ENCODE peak calls at places on chromosome 17, in eight cellular contexts. One of them, this sample, is unnamed.

GRCh38 chr17:27396941-27397340 is 59.3 kb upstream of the KSR1 start:
- DNase-seq in stimulated activated CD8-positive, alpha-beta memory T cell treated with anti-CD3 and anti-CD28 coated beads, Interleukin-7, amount 100 ng/mL, for 48 hours: no peak
- DNase-seq in activated CD4-positive, alpha-beta T cell treated with anti-CD3 and anti-CD28 coated beads, Interleukin-2, amount 50 U/mL, for 48 hours: no peak
- DNase-seq in CD4-positive, alpha-beta memory T cell: no peak
- DNase-seq in OCI-LY7: no peak
- DNase-seq in naive B cell: no peak
- DNase-seq in colonic mucosa: no peak
- DNase-seq in posterior cingulate gyrus: no peak
- DNase-seq in this sample: no peak

GRCh38 chr17:81833160-81833920 is at the start of gene MCRIP1:
- DNase-seq in stimulated activated CD8-positive, alpha-beta memory T cell treated with anti-CD3 and anti-CD28 coated beads, Interleukin-7, amount 100 ng/mL, for 48 hours: peak; percentile 93
- DNase-seq in activated CD4-positive, alpha-beta T cell treated with anti-CD3 and anti-CD28 coated beads, Interleukin-2, amount 50 U/mL, for 48 hours: peak; percentile 96
- DNase-seq in CD4-positive, alpha-beta memory T cell: peak; percentile 93
- DNase-seq in OCI-LY7: peak; percentile 98
- DNase-seq in naive B cell: peak; percentile 95
- DNase-seq in colonic mucosa: peak; percentile 94
- DNase-seq in posterior cingulate gyrus: peak; percentile 99
- DNase-seq in this sample: peak; percentile 94

GRCh38 chr17:28384281-28385036 is 13.0 kb downstream of the SARM1 start:
- DNase-seq in stimulated activated CD8-positive, alpha-beta memory T cell treated with anti-CD3 and anti-CD28 coated beads, Interleukin-7, amount 100 ng/mL, for 48 hours: peak; percentile 47
- DNase-seq in activated CD4-positive, alpha-beta T cell treated with anti-CD3 and anti-CD28 coated beads, Interleukin-2, amount 50 U/mL, for 48 hours: peak; percentile 77
- DNase-seq in CD4-positive, alpha-beta memory T cell: peak; percentile 55
- DNase-seq in OCI-LY7: no peak
- DNase-seq in naive B cell: no peak
- DNase-seq in colonic mucosa: peak; percentile 84
- DNase-seq in posterior cingulate gyrus: peak; percentile 71
- DNase-seq in this sample: no peak

GRCh38 chr17:71472809-71473789 is 647.7 kb upstream of the SOX9 start:
- DNase-seq in stimulated activated CD8-positive, alpha-beta memory T cell treated with anti-CD3 and anti-CD28 coated beads, Interleukin-7, amount 100 ng/mL, for 48 hours: no peak
- DNase-seq in activated CD4-positive, alpha-beta T cell treated with anti-CD3 and anti-CD28 coated beads, Interleukin-2, amount 50 U/mL, for 48 hours: no peak
- DNase-seq in CD4-positive, alpha-beta memory T cell: no peak
- DNase-seq in OCI-LY7: peak; percentile 74
- DNase-seq in naive B cell: no peak
- DNase-seq in colonic mucosa: peak; percentile 30
- DNase-seq in posterior cingulate gyrus: no peak
- DNase-seq in this sample: no peak

GRCh38 chr17:74922172-74922571 is 883 bp downstream of the USH1G start:
- DNase-seq in stimulated activated CD8-positive, alpha-beta memory T cell treated with anti-CD3 and anti-CD28 coated beads, Interleukin-7, amount 100 ng/mL, for 48 hours: no peak
- DNase-seq in activated CD4-positive, alpha-beta T cell treated with anti-CD3 and anti-CD28 coated beads, Interleukin-2, amount 50 U/mL, for 48 hours: no peak
- DNase-seq in CD4-positive, alpha-beta memory T cell: no peak
- DNase-seq in OCI-LY7: no peak
- DNase-seq in naive B cell: no peak
- DNase-seq in colonic mucosa: no peak
- DNase-seq in posterior cingulate gyrus: peak; percentile 40
- DNase-seq in this sample: no peak

GRCh38 chr17:79630120-79630519 is 19.3 kb upstream of the RBFOX3 start:
- DNase-seq in stimulated activated CD8-positive, alpha-beta memory T cell treated with anti-CD3 and anti-CD28 coated beads, Interleukin-7, amount 100 ng/mL, for 48 hours: no peak
- DNase-seq in activated CD4-positive, alpha-beta T cell treated with anti-CD3 and anti-CD28 coated beads, Interleukin-2, amount 50 U/mL, for 48 hours: no peak
- DNase-seq in CD4-positive, alpha-beta memory T cell: no peak
- DNase-seq in OCI-LY7: no peak
- DNase-seq in naive B cell: no peak
- DNase-seq in colonic mucosa: no peak
- DNase-seq in posterior cingulate gyrus: peak; percentile 59
- DNase-seq in this sample: peak; percentile 4

GRCh38 chr17:21194688-21195087 is 19.3 kb downstream of the TMEM11 start:
- DNase-seq in stimulated activated CD8-positive, alpha-beta memory T cell treated with anti-CD3 and anti-CD28 coated beads, Interleukin-7, amount 100 ng/mL, for 48 hours: no peak
- DNase-seq in activated CD4-positive, alpha-beta T cell treated with anti-CD3 and anti-CD28 coated beads, Interleukin-2, amount 50 U/mL, for 48 hours: no peak
- DNase-seq in CD4-positive, alpha-beta memory T cell: no peak
- DNase-seq in OCI-LY7: no peak
- DNase-seq in naive B cell: no peak
- DNase-seq in colonic mucosa: no peak
- DNase-seq in posterior cingulate gyrus: no peak
- DNase-seq in this sample: no peak

GRCh38 chr17:51354908-51355307 is 94.6 kb downstream of the UTP18 start:
- DNase-seq in stimulated activated CD8-positive, alpha-beta memory T cell treated with anti-CD3 and anti-CD28 coated beads, Interleukin-7, amount 100 ng/mL, for 48 hours: no peak
- DNase-seq in activated CD4-positive, alpha-beta T cell treated with anti-CD3 and anti-CD28 coated beads, Interleukin-2, amount 50 U/mL, for 48 hours: no peak
- DNase-seq in CD4-positive, alpha-beta memory T cell: no peak
- DNase-seq in OCI-LY7: no peak
- DNase-seq in naive B cell: no peak
- DNase-seq in colonic mucosa: no peak
- DNase-seq in posterior cingulate gyrus: no peak
- DNase-seq in this sample: no peak

GRCh38 chr17:44144966-44145739 is 3.4 kb downstream of the HROB start:
- DNase-seq in stimulated activated CD8-positive, alpha-beta memory T cell treated with anti-CD3 and anti-CD28 coated beads, Interleukin-7, amount 100 ng/mL, for 48 hours: no peak
- DNase-seq in activated CD4-positive, alpha-beta T cell treated with anti-CD3 and anti-CD28 coated beads, Interleukin-2, amount 50 U/mL, for 48 hours: no peak
- DNase-seq in CD4-positive, alpha-beta memory T cell: no peak
- DNase-seq in OCI-LY7: no peak
- DNase-seq in naive B cell: no peak
- DNase-seq in colonic mucosa: no peak
- DNase-seq in posterior cingulate gyrus: no peak
- DNase-seq in this sample: no peak

GRCh38 chr17:27153005-27153404 is 140.9 kb upstream of the WSB1 start:
- DNase-seq in stimulated activated CD8-positive, alpha-beta memory T cell treated with anti-CD3 and anti-CD28 coated beads, Interleukin-7, amount 100 ng/mL, for 48 hours: no peak
- DNase-seq in activated CD4-positive, alpha-beta T cell treated with anti-CD3 and anti-CD28 coated beads, Interleukin-2, amount 50 U/mL, for 48 hours: no peak
- DNase-seq in CD4-positive, alpha-beta memory T cell: no peak
- DNase-seq in OCI-LY7: no peak
- DNase-seq in naive B cell: no peak
- DNase-seq in colonic mucosa: no peak
- DNase-seq in posterior cingulate gyrus: peak; percentile 93
- DNase-seq in this sample: no peak

GRCh38 chr17:12996357-12996756 is 21.5 kb downstream of the ELAC2 start:
- DNase-seq in stimulated activated CD8-positive, alpha-beta memory T cell treated with anti-CD3 and anti-CD28 coated beads, Interleukin-7, amount 100 ng/mL, for 48 hours: no peak
- DNase-seq in activated CD4-positive, alpha-beta T cell treated with anti-CD3 and anti-CD28 coated beads, Interleukin-2, amount 50 U/mL, for 48 hours: no peak
- DNase-seq in CD4-positive, alpha-beta memory T cell: no peak
- DNase-seq in OCI-LY7: no peak
- DNase-seq in naive B cell: no peak
- DNase-seq in colonic mucosa: no peak
- DNase-seq in posterior cingulate gyrus: no peak
- DNase-seq in this sample: no peak

GRCh38 chr17:75864448-75864871 is 9.3 kb upstream of the WBP2 start:
- DNase-seq in stimulated activated CD8-positive, alpha-beta memory T cell treated with anti-CD3 and anti-CD28 coated beads, Interleukin-7, amount 100 ng/mL, for 48 hours: no peak
- DNase-seq in activated CD4-positive, alpha-beta T cell treated with anti-CD3 and anti-CD28 coated beads, Interleukin-2, amount 50 U/mL, for 48 hours: peak; percentile 52
- DNase-seq in CD4-positive, alpha-beta memory T cell: peak; percentile 45
- DNase-seq in OCI-LY7: peak; percentile 89
- DNase-seq in naive B cell: peak; percentile 70
- DNase-seq in colonic mucosa: peak; percentile 58
- DNase-seq in posterior cingulate gyrus: no peak
- DNase-seq in this sample: no peak

GRCh38 chr17:43308999-43309398 is 75.2 kb upstream of the RNU2-1 start:
- DNase-seq in stimulated activated CD8-positive, alpha-beta memory T cell treated with anti-CD3 and anti-CD28 coated beads, Interleukin-7, amount 100 ng/mL, for 48 hours: no peak
- DNase-seq in activated CD4-positive, alpha-beta T cell treated with anti-CD3 and anti-CD28 coated beads, Interleukin-2, amount 50 U/mL, for 48 hours: no peak
- DNase-seq in CD4-positive, alpha-beta memory T cell: no peak
- DNase-seq in OCI-LY7: no peak
- DNase-seq in naive B cell: no peak
- DNase-seq in colonic mucosa: peak; percentile 12
- DNase-seq in posterior cingulate gyrus: peak; percentile 89
- DNase-seq in this sample: no peak

GRCh38 chr17:44213403-44214229 is 5.9 kb downstream of the UBTF start:
- DNase-seq in stimulated activated CD8-positive, alpha-beta memory T cell treated with anti-CD3 and anti-CD28 coated beads, Interleukin-7, amount 100 ng/mL, for 48 hours: no peak
- DNase-seq in activated CD4-positive, alpha-beta T cell treated with anti-CD3 and anti-CD28 coated beads, Interleukin-2, amount 50 U/mL, for 48 hours: no peak
- DNase-seq in CD4-positive, alpha-beta memory T cell: no peak
- DNase-seq in OCI-LY7: no peak
- DNase-seq in naive B cell: no peak
- DNase-seq in colonic mucosa: no peak
- DNase-seq in posterior cingulate gyrus: no peak
- DNase-seq in this sample: no peak

GRCh38 chr17:7004398-7005253 is 7.8 kb upstream of the RNASEK start:
- DNase-seq in stimulated activated CD8-positive, alpha-beta memory T cell treated with anti-CD3 and anti-CD28 coated beads, Interleukin-7, amount 100 ng/mL, for 48 hours: no peak
- DNase-seq in activated CD4-positive, alpha-beta T cell treated with anti-CD3 and anti-CD28 coated beads, Interleukin-2, amount 50 U/mL, for 48 hours: no peak
- DNase-seq in CD4-positive, alpha-beta memory T cell: peak; percentile 77
- DNase-seq in OCI-LY7: peak; percentile 80
- DNase-seq in naive B cell: peak; percentile 70
- DNase-seq in colonic mucosa: peak; percentile 36
- DNase-seq in posterior cingulate gyrus: no peak
- DNase-seq in this sample: no peak

GRCh38 chr17:76565728-76566612 is 19.7 kb downstream of the ST6GALNAC2 start:
- DNase-seq in stimulated activated CD8-positive, alpha-beta memory T cell treated with anti-CD3 and anti-CD28 coated beads, Interleukin-7, amount 100 ng/mL, for 48 hours: no peak
- DNase-seq in activated CD4-positive, alpha-beta T cell treated with anti-CD3 and anti-CD28 coated beads, Interleukin-2, amount 50 U/mL, for 48 hours: no peak
- DNase-seq in CD4-positive, alpha-beta memory T cell: no peak
- DNase-seq in OCI-LY7: no peak
- DNase-seq in naive B cell: no peak
- DNase-seq in colonic mucosa: no peak
- DNase-seq in posterior cingulate gyrus: peak; percentile 39
- DNase-seq in this sample: no peak

GRCh38 chr17:40499551-40500189 is 1.8 kb downstream of the TNS4 start:
- DNase-seq in stimulated activated CD8-positive, alpha-beta memory T cell treated with anti-CD3 and anti-CD28 coated beads, Interleukin-7, amount 100 ng/mL, for 48 hours: no peak
- DNase-seq in activated CD4-positive, alpha-beta T cell treated with anti-CD3 and anti-CD28 coated beads, Interleukin-2, amount 50 U/mL, for 48 hours: no peak
- DNase-seq in CD4-positive, alpha-beta memory T cell: no peak
- DNase-seq in OCI-LY7: no peak
- DNase-seq in naive B cell: no peak
- DNase-seq in colonic mucosa: peak; percentile 95
- DNase-seq in posterior cingulate gyrus: peak; percentile 87
- DNase-seq in this sample: peak; percentile 37

GRCh38 chr17:66508896-66509843 is 206.8 kb downstream of the PRKCA start:
- DNase-seq in stimulated activated CD8-positive, alpha-beta memory T cell treated with anti-CD3 and anti-CD28 coated beads, Interleukin-7, amount 100 ng/mL, for 48 hours: peak; percentile 68
- DNase-seq in activated CD4-positive, alpha-beta T cell treated with anti-CD3 and anti-CD28 coated beads, Interleukin-2, amount 50 U/mL, for 48 hours: peak; percentile 75
- DNase-seq in CD4-positive, alpha-beta memory T cell: no peak
- DNase-seq in OCI-LY7: no peak
- DNase-seq in naive B cell: no peak
- DNase-seq in colonic mucosa: peak; percentile 90
- DNase-seq in posterior cingulate gyrus: no peak
- DNase-seq in this sample: no peak

GRCh38 chr17:6611231-6611630 is 29.3 kb downstream of the KIAA0753 start:
- DNase-seq in stimulated activated CD8-positive, alpha-beta memory T cell treated with anti-CD3 and anti-CD28 coated beads, Interleukin-7, amount 100 ng/mL, for 48 hours: no peak
- DNase-seq in activated CD4-positive, alpha-beta T cell treated with anti-CD3 and anti-CD28 coated beads, Interleukin-2, amount 50 U/mL, for 48 hours: no peak
- DNase-seq in CD4-positive, alpha-beta memory T cell: no peak
- DNase-seq in OCI-LY7: no peak
- DNase-seq in naive B cell: no peak
- DNase-seq in colonic mucosa: no peak
- DNase-seq in posterior cingulate gyrus: no peak
- DNase-seq in this sample: no peak

GRCh38 chr17:81189016-81189415 is 23.0 kb upstream of the AATK start:
- DNase-seq in stimulated activated CD8-positive, alpha-beta memory T cell treated with anti-CD3 and anti-CD28 coated beads, Interleukin-7, amount 100 ng/mL, for 48 hours: no peak
- DNase-seq in activated CD4-positive, alpha-beta T cell treated with anti-CD3 and anti-CD28 coated beads, Interleukin-2, amount 50 U/mL, for 48 hours: no peak
- DNase-seq in CD4-positive, alpha-beta memory T cell: no peak
- DNase-seq in OCI-LY7: no peak
- DNase-seq in naive B cell: no peak
- DNase-seq in colonic mucosa: no peak
- DNase-seq in posterior cingulate gyrus: no peak
- DNase-seq in this sample: no peak

GRCh38 chr17:49551221-49552069 is 24.2 kb upstream of the NXPH3 start:
- DNase-seq in stimulated activated CD8-positive, alpha-beta memory T cell treated with anti-CD3 and anti-CD28 coated beads, Interleukin-7, amount 100 ng/mL, for 48 hours: no peak
- DNase-seq in activated CD4-positive, alpha-beta T cell treated with anti-CD3 and anti-CD28 coated beads, Interleukin-2, amount 50 U/mL, for 48 hours: no peak
- DNase-seq in CD4-positive, alpha-beta memory T cell: no peak
- DNase-seq in OCI-LY7: no peak
- DNase-seq in naive B cell: no peak
- DNase-seq in colonic mucosa: no peak
- DNase-seq in posterior cingulate gyrus: peak; percentile 59
- DNase-seq in this sample: no peak

GRCh38 chr17:75468311-75468754 is 11.9 kb downstream of the TMEM94 start:
- DNase-seq in stimulated activated CD8-positive, alpha-beta memory T cell treated with anti-CD3 and anti-CD28 coated beads, Interleukin-7, amount 100 ng/mL, for 48 hours: no peak
- DNase-seq in activated CD4-positive, alpha-beta T cell treated with anti-CD3 and anti-CD28 coated beads, Interleukin-2, amount 50 U/mL, for 48 hours: no peak
- DNase-seq in CD4-positive, alpha-beta memory T cell: no peak
- DNase-seq in OCI-LY7: no peak
- DNase-seq in naive B cell: no peak
- DNase-seq in colonic mucosa: no peak
- DNase-seq in posterior cingulate gyrus: peak; percentile 92
- DNase-seq in this sample: no peak

GRCh38 chr17:45740553-45741330 is 43.4 kb upstream of the CRHR1 start:
- DNase-seq in stimulated activated CD8-positive, alpha-beta memory T cell treated with anti-CD3 and anti-CD28 coated beads, Interleukin-7, amount 100 ng/mL, for 48 hours: peak; percentile 18
- DNase-seq in activated CD4-positive, alpha-beta T cell treated with anti-CD3 and anti-CD28 coated beads, Interleukin-2, amount 50 U/mL, for 48 hours: peak; percentile 36
- DNase-seq in CD4-positive, alpha-beta memory T cell: no peak
- DNase-seq in OCI-LY7: peak; percentile 74
- DNase-seq in naive B cell: no peak
- DNase-seq in colonic mucosa: peak; percentile 19
- DNase-seq in posterior cingulate gyrus: peak; percentile 95
- DNase-seq in this sample: no peak

GRCh38 chr17:17702821-17703607 is 21.8 kb downstream of the RAI1 start:
- DNase-seq in stimulated activated CD8-positive, alpha-beta memory T cell treated with anti-CD3 and anti-CD28 coated beads, Interleukin-7, amount 100 ng/mL, for 48 hours: no peak
- DNase-seq in activated CD4-positive, alpha-beta T cell treated with anti-CD3 and anti-CD28 coated beads, Interleukin-2, amount 50 U/mL, for 48 hours: no peak
- DNase-seq in CD4-positive, alpha-beta memory T cell: no peak
- DNase-seq in OCI-LY7: no peak
- DNase-seq in naive B cell: no peak
- DNase-seq in colonic mucosa: no peak
- DNase-seq in posterior cingulate gyrus: no peak
- DNase-seq in this sample: no peak

GRCh38 chr17:31156326-31156725 is 61.5 kb downstream of the NF1 start:
- DNase-seq in stimulated activated CD8-positive, alpha-beta memory T cell treated with anti-CD3 and anti-CD28 coated beads, Interleukin-7, amount 100 ng/mL, for 48 hours: no peak
- DNase-seq in activated CD4-positive, alpha-beta T cell treated with anti-CD3 and anti-CD28 coated beads, Interleukin-2, amount 50 U/mL, for 48 hours: no peak
- DNase-seq in CD4-positive, alpha-beta memory T cell: no peak
- DNase-seq in OCI-LY7: no peak
- DNase-seq in naive B cell: no peak
- DNase-seq in colonic mucosa: no peak
- DNase-seq in posterior cingulate gyrus: no peak
- DNase-seq in this sample: no peak

GRCh38 chr17:41486809-41487530 is 2.7 kb downstream of the KRT36 start:
- DNase-seq in stimulated activated CD8-positive, alpha-beta memory T cell treated with anti-CD3 and anti-CD28 coated beads, Interleukin-7, amount 100 ng/mL, for 48 hours: peak; percentile 22
- DNase-seq in activated CD4-positive, alpha-beta T cell treated with anti-CD3 and anti-CD28 coated beads, Interleukin-2, amount 50 U/mL, for 48 hours: peak; percentile 73
- DNase-seq in CD4-positive, alpha-beta memory T cell: no peak
- DNase-seq in OCI-LY7: peak; percentile 35
- DNase-seq in naive B cell: no peak
- DNase-seq in colonic mucosa: peak; percentile 74
- DNase-seq in posterior cingulate gyrus: peak; percentile 79
- DNase-seq in this sample: no peak

GRCh38 chr17:82693168-82693867 is 5.2 kb downstream of the RAB40B start:
- DNase-seq in stimulated activated CD8-positive, alpha-beta memory T cell treated with anti-CD3 and anti-CD28 coated beads, Interleukin-7, amount 100 ng/mL, for 48 hours: no peak
- DNase-seq in activated CD4-positive, alpha-beta T cell treated with anti-CD3 and anti-CD28 coated beads, Interleukin-2, amount 50 U/mL, for 48 hours: no peak
- DNase-seq in CD4-positive, alpha-beta memory T cell: no peak
- DNase-seq in OCI-LY7: no peak
- DNase-seq in naive B cell: no peak
- DNase-seq in colonic mucosa: no peak
- DNase-seq in posterior cingulate gyrus: peak; percentile 48
- DNase-seq in this sample: no peak

GRCh38 chr17:35918665-35919064 is 11.9 kb downstream of the RDM1 start:
- DNase-seq in stimulated activated CD8-positive, alpha-beta memory T cell treated with anti-CD3 and anti-CD28 coated beads, Interleukin-7, amount 100 ng/mL, for 48 hours: no peak
- DNase-seq in activated CD4-positive, alpha-beta T cell treated with anti-CD3 and anti-CD28 coated beads, Interleukin-2, amount 50 U/mL, for 48 hours: no peak
- DNase-seq in CD4-positive, alpha-beta memory T cell: no peak
- DNase-seq in OCI-LY7: no peak
- DNase-seq in naive B cell: no peak
- DNase-seq in colonic mucosa: no peak
- DNase-seq in posterior cingulate gyrus: no peak
- DNase-seq in this sample: no peak

GRCh38 chr17:81899514-81900166 is 2.4 kb upstream of the NPB start:
- DNase-seq in stimulated activated CD8-positive, alpha-beta memory T cell treated with anti-CD3 and anti-CD28 coated beads, Interleukin-7, amount 100 ng/mL, for 48 hours: no peak
- DNase-seq in activated CD4-positive, alpha-beta T cell treated with anti-CD3 and anti-CD28 coated beads, Interleukin-2, amount 50 U/mL, for 48 hours: no peak
- DNase-seq in CD4-positive, alpha-beta memory T cell: no peak
- DNase-seq in OCI-LY7: no peak
- DNase-seq in naive B cell: no peak
- DNase-seq in colonic mucosa: no peak
- DNase-seq in posterior cingulate gyrus: no peak
- DNase-seq in this sample: no peak